ENCODE peak calls at places on chromosomes 13 and 19, in four cellular contexts. P is cardiac fibroblast, N is SW 1271, B is uterus. E is an unnamed sample.

GRCh38 chr19:50794778-50795664 is 4.8 kb downstream of the ACP4 start:
- DNase-seq in B (no peak), N (peak; percentile 26), P (no peak), E (no peak)

GRCh38 chr19:55084416-55084815 is 8.7 kb downstream of the EPS8L1 start:
- DNase-seq in B (no peak), N (no peak), P (no peak), E (no peak)

GRCh38 chr13:30123575-30123974 is 183.8 kb downstream of the KATNAL1 start:
- DNase-seq in B (no peak), N (no peak), P (no peak), E (no peak)

GRCh38 chr13:33787051-33787591 is 30.8 kb upstream of the RFC3 start:
- DNase-seq in B (no peak), N (peak; percentile 19), P (no peak), E (no peak)

GRCh38 chr19:16288544-16288943 is 36.1 kb upstream of the KLF2 start:
- DNase-seq in N (no peak), P (peak; percentile 43), B (no peak), E (no peak)

GRCh38 chr13:86684402-86684801 is 885.2 kb upstream of the SLITRK6 start:
- DNase-seq in N (no peak), B (no peak), P (no peak), E (no peak)

GRCh38 chr13:67069117-67069767 is 160.9 kb downstream of the PCDH9 start:
- DNase-seq in B (no peak), P (no peak), N (no peak), E (no peak)

GRCh38 chr13:110256126-110256905 is 50.6 kb downstream of the COL4A1 start:
- DNase-seq in B (no peak), P (no peak), N (no peak), E (no peak)

GRCh38 chr13:39012608-39013007 is 22.0 kb upstream of the STOML3 start:
- DNase-seq in N (no peak), P (no peak), B (no peak), E (no peak)

GRCh38 chr13:105616313-105617075 is 919.0 kb downstream of the EFNB2 start:
- DNase-seq in B (no peak), N (no peak), P (no peak), E (no peak)

GRCh38 chr13:93039131-93039530 is 187.5 kb upstream of the GPC6 start:
- DNase-seq in B (no peak), P (no peak), N (no peak), E (no peak)

GRCh38 chr19:18300930-18301717 is 19.7 kb upstream of the JUND start:
- DNase-seq in B (peak; percentile 85), N (peak; percentile 70), P (peak; percentile 80), E (no peak)

GRCh38 chr13:111661052-111661451 is 340.6 kb downstream of the TEX29 start:
- DNase-seq in N (no peak), B (no peak), P (no peak), E (no peak)

GRCh38 chr19:21604941-21605548 is 99.6 kb downstream of the ZNF429 start:
- DNase-seq in B (peak; percentile 36), N (no peak), P (peak; percentile 18), E (no peak)

GRCh38 chr19:2969104-2969504 is 8.3 kb upstream of the TLE6 start:
- DNase-seq in B (peak; percentile 79), N (no peak), P (peak; percentile 41), E (no peak)

GRCh38 chr13:44921931-44922758 is 67.1 kb downstream of the NUFIP1 start:
- DNase-seq in B (peak; percentile 88), N (peak; percentile 33), P (peak; percentile 98), E (peak; percentile 66)

GRCh38 chr19:38650911-38651584 is 3.6 kb downstream of the ACTN4 start:
- DNase-seq in N (no peak), P (peak; percentile 98), B (peak; percentile 84), E (no peak)

GRCh38 chr19:48724796-48725753 is 5.5 kb upstream of the MAMSTR start:
- DNase-seq in B (peak; percentile 80), P (peak; percentile 99), N (peak; percentile 91), E (peak; percentile 100)